ENCODE peak calls at places on chromosomes 13 and 19, in seven cellular contexts. E, H, D, M, Y, S and Z are unnamed samples.

GRCh38 chr19:58499021-58499927 is 12.5 kb downstream of the SLC27A5 start:
- DNase-seq in E (peak; percentile 100), H (peak; percentile 100), D (peak; percentile 92), M (peak; percentile 99), Y (peak; percentile 87), S (peak; percentile 100), Z (peak; percentile 99)

GRCh38 chr13:79870123-79870522 is 389.2 kb downstream of the NDFIP2 start:
- DNase-seq in E (no peak), H (no peak), D (no peak), M (no peak), Y (no peak), S (no peak), Z (no peak)

GRCh38 chr13:111623170-111623569 is 302.7 kb downstream of the TEX29 start:
- DNase-seq in E (no peak), H (no peak), D (no peak), M (no peak), Y (no peak), S (no peak), Z (no peak)

GRCh38 chr19:5951338-5951861 is 26.5 kb downstream of the RANBP3 start:
- DNase-seq in E (no peak), H (no peak), D (no peak), M (no peak), Y (no peak), S (no peak), Z (no peak)

GRCh38 chr13:51727634-51728274 is 76.2 kb downstream of the DHRS12 start:
- DNase-seq in E (no peak), H (no peak), D (no peak), M (no peak), Y (no peak), S (no peak), Z (no peak)

GRCh38 chr13:51113969-51114368 is 2.9 kb upstream of the C13orf42 start:
- DNase-seq in E (no peak), H (no peak), D (no peak), M (no peak), Y (no peak), S (no peak), Z (no peak)

GRCh38 chr19:5116292-5116691 is 147.4 kb downstream of the KDM4B start:
- DNase-seq in E (no peak), H (no peak), D (no peak), M (no peak), Y (no peak), S (no peak), Z (no peak)

GRCh38 chr19:42420055-42420544 is 7.1 kb downstream of the LIPE start:
- DNase-seq in E (peak; percentile 68), H (no peak), D (peak; percentile 41), M (no peak), Y (no peak), S (no peak), Z (no peak)

GRCh38 chr13:113550453-113550852 is 34.1 kb upstream of the TFDP1 start:
- DNase-seq in E (no peak), H (no peak), D (no peak), M (no peak), Y (no peak), S (no peak), Z (no peak)

GRCh38 chr19:33175886-33176669 is 18.1 kb upstream of the LRP3 start:
- DNase-seq in E (no peak), H (peak; percentile 49), D (peak; percentile 39), M (no peak), Y (peak; percentile 40), S (peak; percentile 56), Z (no peak)

GRCh38 chr19:48445256-48445605 is 552 bp upstream of the GRWD1 start:
- DNase-seq in E (no peak), H (no peak), D (peak; percentile 87), M (no peak), Y (no peak), S (peak; percentile 75), Z (peak; percentile 47)

GRCh38 chr19:13842294-13843103 is 34.4 kb upstream of the NANOS3 start:
- DNase-seq in E (peak; percentile 87), H (peak; percentile 91), D (peak; percentile 56), M (peak; percentile 88), Y (no peak), S (peak; percentile 72), Z (peak; percentile 91)

GRCh38 chr19:8196271-8196908 is 12.8 kb upstream of the CERS4 start:
- DNase-seq in E (no peak), H (no peak), D (no peak), M (no peak), Y (no peak), S (no peak), Z (no peak)

GRCh38 chr13:48630791-48631190 is 22.9 kb upstream of the CYSLTR2 start:
- DNase-seq in E (no peak), H (no peak), D (no peak), M (no peak), Y (no peak), S (no peak), Z (peak; percentile 21)

GRCh38 chr13:48626726-48627451 is 26.8 kb upstream of the CYSLTR2 start:
- DNase-seq in E (no peak), H (no peak), D (no peak), M (no peak), Y (no peak), S (no peak), Z (no peak)

GRCh38 chr13:48631441-48631840 is 22.3 kb upstream of the CYSLTR2 start:
- DNase-seq in E (no peak), H (no peak), D (no peak), M (no peak), Y (no peak), S (no peak), Z (no peak)

GRCh38 chr13:48630291-48630690 is 23.4 kb upstream of the CYSLTR2 start:
- DNase-seq in E (no peak), H (no peak), D (no peak), M (no peak), Y (no peak), S (no peak), Z (no peak)

GRCh38 chr13:48629282-48629681 is 24.4 kb upstream of the CYSLTR2 start:
- DNase-seq in E (no peak), H (no peak), D (no peak), M (no peak), Y (no peak), S (no peak), Z (no peak)
- H3K27ac ChIP-seq in E (no peak overlapping the region), H (no peak overlapping the region), D (no peak overlapping the region), M (no peak overlapping the region), Y (no peak overlapping the region), S (no peak overlapping the region), Z (no peak overlapping the region)

GRCh38 chr13:26599403-26599802 is 41.9 kb downstream of the WASF3 start:
- DNase-seq in E (no peak), H (no peak), D (no peak), M (no peak), Y (no peak), S (no peak), Z (no peak)

GRCh38 chr13:26600345-26600761 is 42.9 kb downstream of the WASF3 start:
- DNase-seq in E (no peak), H (no peak), D (no peak), M (no peak), Y (no peak), S (no peak), Z (no peak)

GRCh38 chr13:26602783-26603182 is 45.3 kb downstream of the WASF3 start:
- DNase-seq in E (no peak), H (no peak), D (no peak), M (no peak), Y (no peak), S (no peak), Z (no peak)

GRCh38 chr13:26599885-26600284 is 42.4 kb downstream of the WASF3 start:
- DNase-seq in E (no peak), H (no peak), D (no peak), M (no peak), Y (no peak), S (no peak), Z (no peak)

GRCh38 chr13:26601669-26602068 is 44.2 kb downstream of the WASF3 start:
- DNase-seq in E (no peak), H (no peak), D (no peak), M (no peak), Y (no peak), S (no peak), Z (no peak)
- TF ChIP-seq CTCF in E (no peak), H (no peak), D (no peak), M (no peak), Y (no peak), S (no peak), Z (no peak)

GRCh38 chr13:45036206-45036605 is 46.9 kb downstream of the GPALPP1 start:
- DNase-seq in E (no peak), H (no peak), D (no peak), M (no peak), Y (no peak), S (no peak), Z (no peak)

GRCh38 chr13:45046445-45046844 is 57.1 kb downstream of the GPALPP1 start:
- DNase-seq in E (no peak), H (no peak), D (no peak), M (no peak), Y (no peak), S (no peak), Z (no peak)

GRCh38 chr13:45040173-45040572 is 50.8 kb downstream of the GPALPP1 start:
- DNase-seq in E (no peak), H (no peak), D (no peak), M (no peak), Y (no peak), S (no peak), Z (no peak)

GRCh38 chr13:45042539-45042938 is 53.2 kb downstream of the GPALPP1 start:
- DNase-seq in E (no peak), H (no peak), D (no peak), M (no peak), Y (no peak), S (no peak), Z (no peak)

DNA sequence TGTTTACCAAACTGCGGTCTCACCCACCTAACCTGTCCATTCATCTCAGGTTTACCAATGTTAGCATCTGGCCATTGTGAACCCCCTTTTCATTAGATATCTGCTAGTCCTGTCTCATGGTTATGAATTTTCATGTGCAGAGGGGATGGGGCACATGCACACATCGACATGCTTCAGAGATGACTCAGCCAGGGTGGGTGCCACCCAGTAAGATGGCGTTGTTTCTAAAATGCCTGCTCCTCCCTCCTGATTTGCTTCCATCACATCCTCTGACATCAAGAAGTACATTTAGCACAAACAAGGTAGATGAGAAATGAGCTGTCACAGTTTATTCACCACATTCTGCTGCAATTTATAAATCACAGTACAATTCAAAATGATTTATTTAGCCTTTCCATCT is 51.3 kb downstream of the GPALPP1 start:
- DNase-seq in E (no peak), H (no peak), D (no peak), M (no peak), Y (no peak), S (no peak), Z (no peak)
- H3K27me3 ChIP-seq in E (no peaks in the 10 kb centered on the region), H (no peaks in the 10 kb centered on the region), D (no peaks in the 10 kb centered on the region), M (no peaks in the 10 kb centered on the region), Y (no peaks in the 10 kb centered on the region), S (no peaks in the 10 kb centered on the region), Z (no peaks in the 10 kb centered on the region)

DNA sequence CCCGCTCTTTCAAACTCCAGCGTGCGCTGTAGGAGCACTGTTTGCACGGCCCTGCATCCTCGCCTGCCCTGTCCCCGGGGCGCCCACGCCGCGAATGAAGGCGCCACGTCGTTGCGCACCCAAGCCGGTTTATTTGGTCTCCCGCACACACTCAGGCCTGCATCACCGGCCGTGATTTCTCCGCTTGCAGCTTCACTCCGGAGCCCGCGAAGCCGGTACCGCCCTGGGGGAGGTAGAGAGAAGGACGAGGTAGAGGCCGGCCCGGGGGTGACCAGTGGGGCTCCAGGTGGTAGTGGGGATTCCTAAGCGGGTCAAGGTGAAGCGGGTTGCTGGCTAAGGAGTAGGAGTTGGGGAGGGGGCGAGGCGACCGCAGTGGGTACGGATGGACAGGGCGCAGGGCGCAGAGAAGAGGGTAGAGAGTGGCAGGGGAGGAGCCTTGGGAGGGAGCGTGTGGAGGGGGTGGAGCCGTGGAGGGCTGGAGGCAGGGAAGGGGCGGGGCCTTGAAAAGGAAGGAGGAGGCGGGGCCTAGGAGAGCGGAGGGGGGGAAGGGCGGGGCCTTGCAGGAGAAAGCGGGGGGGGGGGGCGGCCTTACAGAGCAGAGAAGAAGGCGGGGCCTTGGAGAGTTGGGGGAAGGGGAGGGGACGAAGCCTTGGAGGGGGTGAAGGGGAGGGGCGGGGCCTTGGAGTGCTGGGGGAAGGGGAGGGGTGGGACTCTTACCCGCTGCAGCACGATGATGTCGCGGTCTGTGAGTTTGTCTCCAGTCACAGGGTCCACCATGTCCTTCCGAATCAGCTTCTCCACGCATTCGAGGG is 24.6 kb downstream of the NOSIP start:
- DNase-seq in E (peak; percentile 52), H (peak; percentile 70), D (no peak), M (peak; percentile 62), Y (no peak), S (peak; percentile 90), Z (peak; percentile 47)
- H3K27ac ChIP-seq in E (no peak overlapping the region), H (no peak overlapping the region), D (no peak overlapping the region), M (peak overlapping the region; percentile 36), Y (no peak overlapping the region), S (peak overlapping the region; percentile 79), Z (no peak overlapping the region)